ENCODE peak calls at places on chromosomes 5 and 9, in nine cellular contexts. One of them, this sample, is unnamed.
A peak's percentile ranks its signal among the peaks of the same experiment; 100 is the strongest.

GRCh38 chr5:139647406-139648204 is 544 bp upstream of the CXXC5 start:
- DNase-seq in T-helper 1 cell: no peak
- DNase-seq in CD8-positive, alpha-beta T cell: no peak
- DNase-seq in osteocyte: no peak
- DNase-seq in neural crest cell: no peak
- DNase-seq in upper lobe of right lung: peak; percentile 59
- DNase-seq in uterus: peak; percentile 18
- DNase-seq in iPS-NIHi11: no peak
- DNase-seq in esophagus squamous epithelium: no peak
- DNase-seq in this sample: no peak

GRCh38 chr5:135689506-135689905 is 110.7 kb upstream of the CXCL14 start:
- DNase-seq in CD8-positive, alpha-beta T cell: no peak
- DNase-seq in uterus: no peak
- DNase-seq in iPS-NIHi11: no peak
- DNase-seq in upper lobe of right lung: no peak
- DNase-seq in T-helper 1 cell: no peak
- DNase-seq in osteocyte: no peak
- DNase-seq in neural crest cell: no peak
- DNase-seq in esophagus squamous epithelium: no peak
- DNase-seq in this sample: no peak

GRCh38 chr5:123176224-123176937 is 87.3 kb downstream of the PRDM6 start:
- DNase-seq in uterus: no peak
- DNase-seq in iPS-NIHi11: no peak
- DNase-seq in T-helper 1 cell: no peak
- DNase-seq in neural crest cell: no peak
- DNase-seq in CD8-positive, alpha-beta T cell: no peak
- DNase-seq in esophagus squamous epithelium: no peak
- DNase-seq in osteocyte: no peak
- DNase-seq in upper lobe of right lung: no peak
- DNase-seq in this sample: peak; percentile 37

GRCh38 chr5:60382761-60383160 is 317.2 kb downstream of the DEPDC1B start:
- DNase-seq in T-helper 1 cell: no peak
- DNase-seq in CD8-positive, alpha-beta T cell: no peak
- DNase-seq in osteocyte: no peak
- DNase-seq in uterus: no peak
- DNase-seq in esophagus squamous epithelium: no peak
- DNase-seq in iPS-NIHi11: no peak
- DNase-seq in upper lobe of right lung: no peak
- DNase-seq in neural crest cell: no peak
- DNase-seq in this sample: peak; percentile 7

GRCh38 chr5:140299056-140299455 is 3.8 kb downstream of the PFDN1 start:
- DNase-seq in T-helper 1 cell: no peak
- DNase-seq in uterus: no peak
- DNase-seq in CD8-positive, alpha-beta T cell: no peak
- DNase-seq in neural crest cell: no peak
- DNase-seq in osteocyte: no peak
- DNase-seq in iPS-NIHi11: no peak
- DNase-seq in upper lobe of right lung: no peak
- DNase-seq in esophagus squamous epithelium: no peak
- DNase-seq in this sample: no peak

GRCh38 chr9:8725635-8726034 is 926.1 kb upstream of the DMAC1 start:
- DNase-seq in uterus: no peak
- DNase-seq in upper lobe of right lung: no peak
- DNase-seq in CD8-positive, alpha-beta T cell: no peak
- DNase-seq in T-helper 1 cell: no peak
- DNase-seq in neural crest cell: no peak
- DNase-seq in esophagus squamous epithelium: no peak
- DNase-seq in iPS-NIHi11: no peak
- DNase-seq in osteocyte: no peak
- DNase-seq in this sample: no peak

GRCh38 chr5:161966544-161966943 is 101.0 kb upstream of the GABRG2 start:
- DNase-seq in esophagus squamous epithelium: no peak
- DNase-seq in CD8-positive, alpha-beta T cell: no peak
- DNase-seq in upper lobe of right lung: no peak
- DNase-seq in neural crest cell: peak; percentile 1
- DNase-seq in uterus: no peak
- DNase-seq in T-helper 1 cell: no peak
- DNase-seq in osteocyte: no peak
- DNase-seq in iPS-NIHi11: peak; percentile 35
- DNase-seq in this sample: no peak

GRCh38 chr9:111483419-111483861 is 743 bp downstream of the ECPAS start:
- DNase-seq in T-helper 1 cell: peak; percentile 57
- DNase-seq in iPS-NIHi11: peak; percentile 78
- DNase-seq in upper lobe of right lung: peak; percentile 84
- DNase-seq in uterus: peak; percentile 31
- DNase-seq in esophagus squamous epithelium: peak; percentile 31
- DNase-seq in neural crest cell: no peak
- DNase-seq in osteocyte: no peak
- DNase-seq in CD8-positive, alpha-beta T cell: peak; percentile 48
- DNase-seq in this sample: peak; percentile 77

GRCh38 chr5:139689631-139690384 is 41.7 kb downstream of the CXXC5 start:
- DNase-seq in upper lobe of right lung: no peak
- DNase-seq in osteocyte: no peak
- DNase-seq in esophagus squamous epithelium: no peak
- DNase-seq in uterus: no peak
- DNase-seq in CD8-positive, alpha-beta T cell: no peak
- DNase-seq in iPS-NIHi11: no peak
- DNase-seq in neural crest cell: no peak
- DNase-seq in T-helper 1 cell: no peak
- DNase-seq in this sample: no peak

GRCh38 chr9:37746448-37747270 is 6.9 kb upstream of the TRMT10B start:
- DNase-seq in uterus: no peak
- DNase-seq in esophagus squamous epithelium: no peak
- DNase-seq in osteocyte: no peak
- DNase-seq in iPS-NIHi11: no peak
- DNase-seq in neural crest cell: no peak
- DNase-seq in T-helper 1 cell: no peak
- DNase-seq in upper lobe of right lung: no peak
- DNase-seq in CD8-positive, alpha-beta T cell: no peak
- DNase-seq in this sample: peak; percentile 71

GRCh38 chr5:4640793-4641192 is 499.3 kb upstream of the ADAMTS16 start:
- DNase-seq in neural crest cell: no peak
- DNase-seq in esophagus squamous epithelium: no peak
- DNase-seq in osteocyte: no peak
- DNase-seq in T-helper 1 cell: no peak
- DNase-seq in CD8-positive, alpha-beta T cell: no peak
- DNase-seq in upper lobe of right lung: no peak
- DNase-seq in iPS-NIHi11: peak; percentile 63
- DNase-seq in uterus: no peak
- DNase-seq in this sample: no peak

GRCh38 chr5:151243564-151243963 is 9.4 kb upstream of the GM2A start:
- DNase-seq in CD8-positive, alpha-beta T cell: no peak
- DNase-seq in neural crest cell: no peak
- DNase-seq in osteocyte: no peak
- DNase-seq in iPS-NIHi11: no peak
- DNase-seq in T-helper 1 cell: no peak
- DNase-seq in uterus: no peak
- DNase-seq in esophagus squamous epithelium: no peak
- DNase-seq in upper lobe of right lung: no peak
- DNase-seq in this sample: no peak

GRCh38 chr9:87525546-87526303 is 28.1 kb downstream of the DAPK1 start:
- DNase-seq in iPS-NIHi11: peak; percentile 30
- DNase-seq in osteocyte: no peak
- DNase-seq in neural crest cell: no peak
- DNase-seq in T-helper 1 cell: no peak
- DNase-seq in upper lobe of right lung: no peak
- DNase-seq in uterus: no peak
- DNase-seq in esophagus squamous epithelium: no peak
- DNase-seq in CD8-positive, alpha-beta T cell: no peak
- DNase-seq in this sample: no peak

GRCh38 chr5:72452515-72453259 is 54.5 kb downstream of the ZNF366 start:
- DNase-seq in iPS-NIHi11: peak; percentile 41
- DNase-seq in uterus: peak; percentile 84
- DNase-seq in T-helper 1 cell: no peak
- DNase-seq in CD8-positive, alpha-beta T cell: no peak
- DNase-seq in esophagus squamous epithelium: no peak
- DNase-seq in neural crest cell: no peak
- DNase-seq in upper lobe of right lung: no peak
- DNase-seq in osteocyte: no peak
- DNase-seq in this sample: peak; percentile 82

GRCh38 chr5:153641183-153641688 is 150.8 kb downstream of the GRIA1 start:
- DNase-seq in neural crest cell: no peak
- DNase-seq in esophagus squamous epithelium: no peak
- DNase-seq in T-helper 1 cell: no peak
- DNase-seq in CD8-positive, alpha-beta T cell: no peak
- DNase-seq in iPS-NIHi11: no peak
- DNase-seq in uterus: no peak
- DNase-seq in upper lobe of right lung: no peak
- DNase-seq in osteocyte: no peak
- DNase-seq in this sample: no peak

GRCh38 chr5:79774171-79774854 is 84.7 kb downstream of the CMYA5 start:
- DNase-seq in esophagus squamous epithelium: no peak
- DNase-seq in iPS-NIHi11: peak; percentile 70
- DNase-seq in osteocyte: no peak
- DNase-seq in T-helper 1 cell: no peak
- DNase-seq in CD8-positive, alpha-beta T cell: no peak
- DNase-seq in uterus: no peak
- DNase-seq in upper lobe of right lung: no peak
- DNase-seq in neural crest cell: peak; percentile 2
- DNase-seq in this sample: no peak

GRCh38 chr9:138071731-138072130 is 194.1 kb downstream of the CACNA1B start:
- DNase-seq in uterus: no peak
- DNase-seq in neural crest cell: no peak
- DNase-seq in osteocyte: peak; percentile 76
- DNase-seq in CD8-positive, alpha-beta T cell: no peak
- DNase-seq in iPS-NIHi11: no peak
- DNase-seq in esophagus squamous epithelium: no peak
- DNase-seq in upper lobe of right lung: no peak
- DNase-seq in T-helper 1 cell: no peak
- DNase-seq in this sample: no peak

GRCh38 chr5:138752341-138752950 is 779 bp upstream of the CTNNA1 start:
- DNase-seq in esophagus squamous epithelium: no peak
- DNase-seq in osteocyte: no peak
- DNase-seq in CD8-positive, alpha-beta T cell: no peak
- DNase-seq in iPS-NIHi11: peak; percentile 67
- DNase-seq in T-helper 1 cell: no peak
- DNase-seq in upper lobe of right lung: no peak
- DNase-seq in uterus: peak; percentile 37
- DNase-seq in neural crest cell: no peak
- DNase-seq in this sample: no peak

GRCh38 chr9:7234144-7234543 is 476.4 kb downstream of the KDM4C start:
- DNase-seq in osteocyte: no peak
- DNase-seq in T-helper 1 cell: no peak
- DNase-seq in neural crest cell: peak; percentile 36
- DNase-seq in upper lobe of right lung: no peak
- DNase-seq in uterus: no peak
- DNase-seq in esophagus squamous epithelium: no peak
- DNase-seq in CD8-positive, alpha-beta T cell: no peak
- DNase-seq in iPS-NIHi11: peak; percentile 61
- DNase-seq in this sample: peak; percentile 22

GRCh38 chr9:137832830-137833590 is 44.6 kb upstream of the CACNA1B start:
- DNase-seq in uterus: no peak
- DNase-seq in neural crest cell: no peak
- DNase-seq in esophagus squamous epithelium: no peak
- DNase-seq in iPS-NIHi11: no peak
- DNase-seq in CD8-positive, alpha-beta T cell: no peak
- DNase-seq in T-helper 1 cell: no peak
- DNase-seq in upper lobe of right lung: no peak
- DNase-seq in osteocyte: no peak
- DNase-seq in this sample: no peak

GRCh38 chr5:179238628-179238970 is 106.7 kb downstream of the ADAMTS2 start:
- DNase-seq in CD8-positive, alpha-beta T cell: no peak
- DNase-seq in upper lobe of right lung: peak; percentile 39
- DNase-seq in neural crest cell: no peak
- DNase-seq in T-helper 1 cell: no peak
- DNase-seq in iPS-NIHi11: no peak
- DNase-seq in uterus: peak; percentile 3
- DNase-seq in osteocyte: no peak
- DNase-seq in esophagus squamous epithelium: no peak
- DNase-seq in this sample: no peak

GRCh38 chr9:38621434-38622082 is 1.2 kb upstream of the ANKRD18A start:
- DNase-seq in osteocyte: no peak
- DNase-seq in iPS-NIHi11: no peak
- DNase-seq in esophagus squamous epithelium: no peak
- DNase-seq in CD8-positive, alpha-beta T cell: peak; percentile 39
- DNase-seq in neural crest cell: peak; percentile 8
- DNase-seq in upper lobe of right lung: peak; percentile 71
- DNase-seq in T-helper 1 cell: peak; percentile 40
- DNase-seq in uterus: no peak
- DNase-seq in this sample: no peak

GRCh38 chr5:154900071-154900470 is 37.9 kb downstream of the GEMIN5 start:
- DNase-seq in osteocyte: no peak
- DNase-seq in uterus: no peak
- DNase-seq in CD8-positive, alpha-beta T cell: no peak
- DNase-seq in T-helper 1 cell: no peak
- DNase-seq in neural crest cell: no peak
- DNase-seq in esophagus squamous epithelium: no peak
- DNase-seq in upper lobe of right lung: no peak
- DNase-seq in iPS-NIHi11: no peak
- DNase-seq in this sample: no peak

This sample was measured in AG08396.